ENCODE peak calls at places on chromosomes 4 and X, in nine cellular contexts. Y is gastrocnemius medialis; Q is aorta; N is transverse colon; D is thoracic aorta; C is CD4-positive, alpha-beta T cell; K is GM23248; A is stimulated activated CD4-positive, alpha-beta T cell treated with anti-CD3 and anti-CD28 coated beads, Interleukin-1b, Interleukin-23, amount 100 ng/mL, for 48 hours; S is H9. I is an unnamed sample.

GRCh38 chr4:129043523-129043922 is 49.8 kb downstream of the SCLT1 start:
- DNase-seq in Q (no peak), C (no peak), K (peak), N (no peak), Y (no peak), S (no peak), D (no peak), A (no peak), I (peak)

GRCh38 chr4:169042608-169043007 is 32.6 kb upstream of the CBR4 start:
- DNase-seq in C (no peak), S (no peak), A (no peak), D (no peak), Q (no peak), K (no peak), Y (no peak), N (no peak), I (no peak)

GRCh38 chrX:48589482-48590162 is 7.7 kb upstream of the WDR13 start:
- DNase-seq in D (no peak), K (no peak), Y (no peak), S (no peak), Q (no peak), A (no peak), N (no peak), C (no peak), I (no peak)

GRCh38 chr4:41660350-41660749 is 88.2 kb downstream of the PHOX2B start:
- DNase-seq in N (no peak), K (no peak), A (no peak), Y (no peak), S (no peak), Q (no peak), D (no peak), C (no peak), I (no peak)

GRCh38 chrX:153821066-153821465 is 9.3 kb downstream of the PDZD4 start:
- DNase-seq in K (no peak), N (no peak), S (no peak), Y (no peak), D (no peak), Q (no peak), A (no peak), C (no peak), I (no peak)

GRCh38 chr4:157994863-157995262 is 178.0 kb downstream of the GASK1B start:
- DNase-seq in Q (no peak), K (peak), A (no peak), N (no peak), C (no peak), S (no peak), D (no peak), Y (no peak), I (no peak)

GRCh38 chrX:70434352-70434866 is 10.2 kb upstream of the DLG3 start:
- DNase-seq in S (peak), N (peak), D (peak), K (peak), Q (peak), Y (peak), A (peak), C (peak), I (peak)

GRCh38 chrX:11944486-11944885 is 186.4 kb downstream of the MSL3 start:
- DNase-seq in A (no peak), Q (no peak), Y (no peak), C (no peak), D (no peak), K (peak), N (no peak), S (peak), I (peak)

GRCh38 chrX:129983575-129984131 is 1.2 kb downstream of the BCORL1 start:
- DNase-seq in N (peak), S (peak), K (peak), Y (no peak), C (no peak), D (no peak), Q (peak), A (no peak), I (peak)

GRCh38 chrX:51144828-51145442 is 187.7 kb upstream of the NUDT10 start:
- DNase-seq in Y (no peak), Q (no peak), N (no peak), C (no peak), K (peak), D (no peak), S (peak), A (peak), I (peak)

GRCh38 chr4:74038161-74039064 is at the start of gene CXCL3:
- DNase-seq in N (peak), D (peak), S (peak), C (no peak), K (peak), Y (peak), Q (peak), A (no peak), I (peak)

GRCh38 chr4:89273741-89274141 is 33.9 kb downstream of the GPRIN3 start:
- DNase-seq in Y (no peak), S (no peak), K (no peak), N (no peak), D (no peak), C (no peak), Q (no peak), A (no peak), I (no peak)

GRCh38 chr4:21593268-21594002 is 355.1 kb downstream of the KCNIP4 start:
- DNase-seq in Y (no peak), N (no peak), Q (no peak), A (no peak), K (peak), S (no peak), D (no peak), C (no peak), I (no peak)

GRCh38 chr4:140330311-140330900 is 43.0 kb upstream of the SCOC start:
- DNase-seq in N (no peak), K (peak), A (no peak), Y (no peak), Q (no peak), S (no peak), C (no peak), D (no peak), I (peak)

GRCh38 chrX:20680998-20681397 is 414.3 kb upstream of the RPS6KA3 start:
- DNase-seq in D (no peak), C (no peak), K (peak), Q (no peak), A (no peak), N (no peak), Y (peak), S (no peak), I (peak)

GRCh38 chrX:19554786-19555185 is 39.5 kb upstream of the MAP3K15 start:
- DNase-seq in K (peak), S (no peak), A (peak), Y (no peak), N (no peak), Q (no peak), C (no peak), D (no peak), I (peak)

GRCh38 chrX:112941209-112941788 is 100.7 kb upstream of the AMOT start:
- DNase-seq in S (no peak), K (no peak), A (no peak), D (no peak), C (no peak), N (peak), Q (no peak), Y (no peak), I (no peak)

GRCh38 chr4:3822230-3822947 is 56.2 kb downstream of the ADRA2C start:
- DNase-seq in N (peak), S (no peak), D (no peak), C (no peak), A (no peak), Y (no peak), K (peak), Q (peak), I (no peak)

GRCh38 chr4:55410431-55410830 is 14.7 kb downstream of the TMEM165 start:
- DNase-seq in K (no peak), Y (no peak), Q (no peak), A (no peak), S (no peak), N (no peak), C (no peak), D (no peak), I (no peak)

GRCh38 chrX:129478516-129478915 is 44.8 kb downstream of the SMARCA1 start:
- DNase-seq in N (no peak), S (no peak), A (no peak), K (peak), D (no peak), Y (peak), Q (no peak), C (no peak), I (peak)

GRCh38 chr4:143616771-143617170 is 83.7 kb downstream of the FREM3 start:
- DNase-seq in Q (no peak), K (peak), A (peak), N (no peak), D (no peak), C (no peak), Y (no peak), S (no peak), I (peak)

GRCh38 chr4:1057403-1057745 is 45.9 kb downstream of the FGFRL1 start:
- DNase-seq in N (no peak), A (no peak), S (peak), D (no peak), Q (no peak), K (no peak), C (peak), Y (no peak), I (no peak)

GRCh38 chr4:173917255-173917960 is 366.1 kb downstream of the FBXO8 start:
- DNase-seq in S (no peak), C (no peak), A (no peak), Y (no peak), D (no peak), N (no peak), Q (no peak), K (peak), I (peak)

GRCh38 chrX:39337461-39337860 is 536.2 kb downstream of the MID1IP1 start:
- DNase-seq in K (no peak), D (no peak), S (no peak), Q (no peak), N (no peak), Y (no peak), C (no peak), A (no peak), I (no peak)

GRCh38 chrX:108322243-108322642 is 116.0 kb downstream of the COL4A6 start:
- DNase-seq in Q (no peak), A (no peak), C (no peak), S (no peak), N (no peak), Y (no peak), D (no peak), K (no peak), I (no peak)

GRCh38 chr4:172826346-172826745 is 342.3 kb upstream of the GALNT7 start:
- DNase-seq in S (no peak), A (no peak), D (no peak), N (no peak), Q (no peak), Y (no peak), C (no peak), K (peak), I (peak)